ENCODE peak calls at places on chromosomes 7 and 10, in four cellular contexts. G is Panc1, Q is cardiac muscle cell, Z is psoas muscle. U is an unnamed sample.

GRCh38 chr7:114508096-114508495 is 93.5 kb downstream of the FOXP2 start:
- DNase-seq in Q (no peak), Z (no peak), G (no peak), U (no peak)

GRCh38 chr10:6089334-6090219 is 743 bp downstream of the RBM17 start:
- DNase-seq in Q (peak; percentile 69), Z (no peak), G (no peak), U (no peak)

GRCh38 chr10:101840741-101841453 is 2.7 kb downstream of the KCNIP2 start:
- DNase-seq in Z (peak; percentile 87), Q (peak; percentile 95), G (no peak), U (no peak)

GRCh38 chr10:129433266-129433665 is 33.8 kb upstream of the MGMT start:
- DNase-seq in G (no peak), Z (no peak), Q (no peak), U (no peak)

GRCh38 chr7:81692146-81692905 is 77.5 kb downstream of the HGF start:
- DNase-seq in Q (no peak), Z (no peak), G (peak; percentile 60), U (no peak)

GRCh38 chr7:134234216-134234615 is 82.5 kb downstream of the SLC35B4 start:
- DNase-seq in Z (no peak), G (no peak), Q (no peak), U (no peak)

GRCh38 chr10:112775347-112775746 is 174.7 kb upstream of the TCF7L2 start:
- DNase-seq in Z (no peak), Q (no peak), G (no peak), U (no peak)

GRCh38 chr7:33196194-33196593 is 66.8 kb downstream of the BBS9 start:
- DNase-seq in Z (no peak), Q (peak; percentile 30), G (no peak), U (no peak)

GRCh38 chr7:131625817-131626372 is 69.5 kb upstream of the PODXL start:
- DNase-seq in G (peak; percentile 45), Z (peak; percentile 69), Q (peak; percentile 51), U (peak; percentile 58)

GRCh38 chr7:157610671-157611295 is 274.0 kb downstream of the DNAJB6 start:
- DNase-seq in Q (peak; percentile 3), Z (no peak), G (no peak), U (no peak)

GRCh38 chr10:70587045-70587658 is 15.4 kb downstream of the PRF1 start:
- DNase-seq in G (no peak), Z (no peak), Q (no peak), U (no peak)

GRCh38 chr10:58844680-58845079 is 331.8 kb upstream of the PHYHIPL start:
- DNase-seq in G (no peak), Z (no peak), Q (no peak), U (no peak)

GRCh38 chr7:229184-229964 is 37.0 kb downstream of the FAM20C start:
- DNase-seq in Q (no peak), Z (peak; percentile 89), G (no peak), U (peak; percentile 34)

GRCh38 chr10:97713828-97714400 is 384 bp downstream of the MARVELD1 start:
- DNase-seq in Q (peak; percentile 75), Z (peak; percentile 88), G (peak; percentile 48), U (no peak)

GRCh38 chr10:59362991-59363390 is 642 bp upstream of the FAM13C start:
- DNase-seq in Z (peak; percentile 74), Q (peak; percentile 70), G (no peak), U (no peak)

GRCh38 chr7:153423190-153423549 is 629.0 kb upstream of the DPP6 start:
- DNase-seq in Z (no peak), Q (no peak), G (no peak), U (no peak)

GRCh38 chr10:77333610-77334340 is 303.8 kb downstream of the KCNMA1 start:
- DNase-seq in Z (no peak), G (no peak), Q (no peak), U (no peak)

GRCh38 chr7:34488766-34489165 is 169.3 kb upstream of the NPSR1 start:
- DNase-seq in Q (no peak), Z (no peak), G (no peak), U (no peak)

GRCh38 chr10:28217848-28218247 is 85.0 kb downstream of the MPP7 start:
- DNase-seq in Q (no peak), Z (no peak), G (no peak), U (peak; percentile 47)

GRCh38 chr7:102146989-102147388 is 139.7 kb upstream of the SH2B2 start:
- DNase-seq in Q (no peak), G (no peak), Z (peak; percentile 81), U (no peak)

GRCh38 chr10:63522129-63522687 is 1.0 kb downstream of the REEP3 start:
- DNase-seq in Z (no peak), G (no peak), Q (no peak), U (no peak)

GRCh38 chr7:1523208-1523607 is 7.3 kb upstream of the MAFK start:
- DNase-seq in G (no peak), Z (no peak), Q (no peak), U (no peak)

GRCh38 chr10:32972929-32973328 is 14.9 kb upstream of the ITGB1 start:
- DNase-seq in G (no peak), Z (no peak), Q (no peak), U (no peak)

GRCh38 chr7:96949766-96950165 is 55.6 kb upstream of the DLX6 start:
- DNase-seq in G (no peak), Z (no peak), Q (no peak), U (no peak)

GRCh38 chr7:152145853-152146466 is 120.5 kb downstream of the GALNT11 start:
- DNase-seq in G (peak; percentile 18), Q (peak; percentile 40), Z (no peak), U (peak; percentile 5)

GRCh38 chr10:51001587-51001986 is 72.7 kb upstream of the PRKG1 start:
- DNase-seq in G (no peak), Q (no peak), Z (no peak), U (no peak)

DNA sequence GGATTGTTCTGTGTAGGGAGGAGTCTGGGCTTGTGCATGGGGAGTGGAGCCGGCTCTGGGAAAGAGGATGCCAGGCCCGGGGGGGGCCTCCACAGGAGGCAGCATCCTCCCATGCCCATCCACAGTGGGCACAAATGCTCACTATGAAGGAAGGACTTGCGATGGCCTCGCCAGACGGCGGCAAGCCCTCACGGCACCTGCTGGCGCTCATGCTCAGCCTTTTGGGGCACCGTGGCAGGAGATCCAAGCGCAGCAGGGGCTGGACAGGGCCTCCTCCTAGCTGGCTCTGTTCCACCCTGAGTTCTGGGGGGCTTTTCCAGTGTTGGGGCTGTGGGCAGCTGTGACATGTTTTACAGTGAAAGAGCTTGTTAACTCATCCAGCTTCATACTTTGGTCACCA is 15.2 kb downstream of the MDH2 start:
- DNase-seq in Z (no peak), G (no peak), Q (no peak), U (no peak)
- H3K36me3 ChIP-seq in Z (peaks cover 99% of the 10 kb centered on the region), G (peaks cover 22% of the 10 kb centered on the region), Q (peaks cover 65% of the 10 kb centered on the region), U (peaks cover 6% of the 10 kb centered on the region)

GRCh38 chr10:68202965-68203358 is 29.0 kb downstream of the ATOH7 start:
- DNase-seq in Z (no peak), G (no peak), Q (no peak), U (no peak)

GRCh38 chr10:68211635-68212034 is 20.3 kb downstream of the ATOH7 start:
- DNase-seq in G (no peak), Q (no peak), Z (no peak), U (no peak)

GRCh38 chr10:68212721-68213352 is 19.1 kb downstream of the ATOH7 start:
- DNase-seq in Z (no peak), Q (peak; percentile 8), G (no peak), U (no peak)

DNA sequence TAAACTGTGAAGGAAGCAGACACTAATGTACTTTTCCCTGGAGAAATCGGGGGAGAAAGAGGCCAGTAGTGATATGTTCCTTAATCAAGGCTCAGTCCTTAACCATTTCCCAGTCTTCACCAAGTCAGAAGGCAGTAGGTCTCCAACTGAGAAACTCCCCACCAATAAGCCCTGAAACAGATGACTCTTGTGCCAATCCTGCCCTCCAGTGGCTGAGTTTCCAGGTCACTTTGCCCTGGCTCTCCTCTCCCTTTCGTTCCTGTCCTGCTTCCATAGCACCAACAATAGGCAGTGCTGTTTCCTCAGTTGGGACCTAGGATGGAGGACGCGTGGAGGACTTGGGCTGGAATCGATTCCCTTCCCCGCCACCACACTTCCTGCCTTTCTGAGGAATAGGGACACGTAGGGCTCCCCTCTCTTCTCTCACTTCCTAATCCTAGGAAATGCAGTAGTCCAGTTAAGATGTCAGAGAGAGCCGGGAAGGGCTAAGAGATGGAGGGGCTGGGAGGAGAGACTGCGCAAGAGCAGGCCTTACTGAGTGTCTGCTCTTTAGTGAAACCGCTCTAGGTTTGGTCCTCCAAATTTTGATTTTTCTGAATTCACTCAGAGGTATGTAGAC is 23.4 kb downstream of the ATOH7 start:
- DNase-seq in G (no peak), Z (no peak), Q (peak; percentile 80), U (peak; percentile 23)
- TF ChIP-seq CTCF in G (peak; percentile 89), Z (peak; percentile 13), Q (peak; percentile 69), U (peak; percentile 77)

GRCh38 chr10:100826661-100826982 is 81.2 kb downstream of the PAX2 start:
- DNase-seq in Z (no peak), G (no peak), Q (no peak), U (no peak)
- H3K4me3 ChIP-seq in Z (peak overlapping the region; percentile 58), G (no peak overlapping the region), Q (peak overlapping the region; percentile 37), U (peak overlapping the region; percentile 11)

GRCh38 chr10:49526624-49527023 is 12.3 kb downstream of the ERCC6 start:
- DNase-seq in Q (no peak), G (no peak), Z (no peak), U (no peak)
- H3K36me3 ChIP-seq in Q (peaks cover 17% of the 10 kb centered on the region), G (peaks cover 17% of the 10 kb centered on the region), Z (peaks cover 95% of the 10 kb centered on the region), U (peaks cover 1% of the 10 kb centered on the region)

DNA sequence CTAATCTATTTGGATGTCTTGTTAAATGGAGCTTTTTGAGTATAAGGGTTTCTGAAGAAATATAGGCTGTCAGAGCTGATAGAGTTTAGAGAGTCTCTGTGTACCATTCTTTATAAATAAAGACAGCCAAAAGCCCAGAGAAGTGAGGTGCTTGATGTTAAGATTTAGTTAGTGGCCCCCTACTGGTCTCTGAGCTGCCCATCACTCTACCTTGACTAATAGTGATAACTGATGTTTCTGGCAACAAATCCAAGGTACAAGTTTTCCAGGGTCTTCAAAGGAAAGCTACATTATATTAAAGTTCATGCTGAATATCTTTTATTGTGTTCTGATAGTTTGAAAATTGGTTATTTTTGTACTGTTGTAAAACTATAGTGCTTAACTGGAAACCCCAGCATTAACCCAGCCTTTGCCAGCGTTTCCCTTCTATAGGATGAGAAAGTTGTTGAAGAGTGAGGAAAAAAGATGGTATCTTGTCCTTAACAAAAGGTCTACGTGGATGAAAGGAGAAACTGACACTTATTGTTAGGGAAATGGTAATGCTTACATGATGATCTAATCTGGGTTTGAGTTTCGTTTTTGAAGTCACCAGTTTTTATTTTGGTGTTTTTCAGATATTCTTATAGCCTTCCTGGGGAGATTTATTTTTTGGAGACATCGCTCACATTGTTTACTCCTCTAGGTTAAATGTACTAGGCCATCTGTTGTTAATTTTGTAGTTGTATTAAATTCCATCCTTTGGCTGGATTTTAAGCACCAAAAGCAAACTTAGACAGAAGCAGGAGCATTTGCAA is 79.0 kb downstream of the AUTS2 start:
- DNase-seq in Z (no peak), Q (no peak), G (peak; percentile 1), U (no peak)
- TF ChIP-seq CTCF in Z (peak; percentile 12), Q (peak; percentile 32), G (peak; percentile 18), U (peak; percentile 42)

GRCh38 chr10:122308487-122309141 is 37.5 kb downstream of the BTBD16 start:
- DNase-seq in G (no peak), Z (no peak), Q (no peak), U (no peak)
- H3K4me3 ChIP-seq in G (peak overlapping the region; percentile 37), Z (peak overlapping the region; percentile 36), Q (no peak overlapping the region), U (no peak overlapping the region)

DNA sequence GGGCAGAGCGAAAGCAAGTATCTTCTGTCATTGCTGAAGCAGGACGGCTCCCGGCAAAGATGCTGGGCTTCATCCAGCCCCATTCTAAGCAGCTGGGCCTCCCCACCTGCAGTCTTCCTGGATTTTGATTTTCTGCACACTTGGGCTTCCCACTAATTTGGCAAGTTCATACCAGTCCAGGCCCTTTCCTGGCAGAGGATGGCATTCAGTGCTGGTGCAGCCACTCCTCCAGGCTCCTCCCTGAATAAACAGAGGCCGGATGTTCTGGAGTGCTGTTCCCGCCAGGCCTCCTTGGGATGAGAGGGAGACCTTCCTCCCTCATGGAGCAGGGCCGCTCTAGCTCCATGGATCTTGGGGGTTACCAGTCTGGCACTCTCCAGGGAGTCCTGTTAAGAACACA is 3.4 kb downstream of the BAG3 start:
- DNase-seq in Q (no peak), Z (peak; percentile 66), G (no peak), U (no peak)
- H3K36me3 ChIP-seq in Q (no peaks in the 10 kb centered on the region), Z (peaks cover 40% of the 10 kb centered on the region), G (no peaks in the 10 kb centered on the region), U (no peaks in the 10 kb centered on the region)